ENCODE peak calls at places on chromosome X, in five cellular contexts. G is IMR-90, W is H9, M is keratinocyte, S is GM23248. K is an unnamed sample. For H3K4me1, the result is how much of the 10 kb centered on the place peaks cover.

GRCh38 chrX:41599507-41599906 is 89.3 kb upstream of the GPR34 start:
- DNase-seq in M (no peak), S (no peak), W (no peak), G (no peak), K (no peak)

GRCh38 chrX:153775631-153776595 is 4.9 kb upstream of the SRPK3 start:
- DNase-seq in S (no peak), G (no peak), M (no peak), W (no peak), K (no peak)

GRCh38 chrX:65528705-65529340 is 5.8 kb downstream of the LAS1L start:
- DNase-seq in S (peak), M (no peak), G (peak), W (peak), K (peak)

GRCh38 chrX:125090046-125090445 is 229.6 kb upstream of the TEX13C start:
- DNase-seq in G (no peak), W (no peak), S (no peak), M (no peak), K (no peak)

GRCh38 chrX:10602646-10603045 is 17.7 kb downstream of the MID1 start:
- DNase-seq in W (no peak), S (no peak), M (no peak), G (no peak), K (no peak)

GRCh38 chrX:30635630-30636029 is 17.6 kb upstream of the GK start:
- DNase-seq in M (no peak), W (no peak), G (peak), S (peak), K (peak)

GRCh38 chrX:69066966-69067525 is 98.2 kb downstream of the PJA1 start:
- DNase-seq in S (peak), M (no peak), G (peak), W (no peak), K (peak)

GRCh38 chrX:51292421-51292820 is 40.2 kb upstream of the NUDT10 start:
- DNase-seq in W (no peak), M (no peak), S (no peak), G (no peak), K (no peak)

GRCh38 chrX:143694881-143695280 is 25.7 kb downstream of the SPANXN2 start:
- DNase-seq in M (no peak), S (no peak), G (no peak), W (no peak), K (no peak)

GRCh38 chrX:66012094-66012534 is 27.8 kb downstream of the VSIG4 start:
- DNase-seq in S (no peak), G (no peak), W (no peak), M (no peak), K (no peak)

GRCh38 chrX:2547746-2548145 is 47.0 kb upstream of the DHRSX start:
- DNase-seq in M (no peak), S (no peak), G (no peak), W (no peak), K (no peak)

GRCh38 chrX:136209016-136209738 is 42.0 kb downstream of the MAP7D3 start:
- DNase-seq in M (no peak), G (peak), S (peak), W (peak), K (peak)

GRCh38 chrX:153959649-153960048 is 12.0 kb downstream of the HCFC1 start:
- DNase-seq in G (no peak), W (no peak), S (no peak), M (no peak), K (no peak)

GRCh38 chrX:153398275-153398960 is 2.7 kb downstream of the PNMA6E start:
- DNase-seq in G (no peak), M (no peak), S (no peak), W (no peak), K (no peak)

GRCh38 chrX:38973327-38973726 is 172.1 kb downstream of the MID1IP1 start:
- DNase-seq in S (peak), M (no peak), G (peak), W (no peak), K (peak)

GRCh38 chrX:102832661-102833060 is 104.4 kb upstream of the RAB40AL start:
- DNase-seq in S (peak), G (peak), W (peak), M (no peak), K (peak)

GRCh38 chrX:13376857-13377441 is 57.1 kb upstream of the ATXN3L start:
- DNase-seq in G (peak), M (peak), W (no peak), S (peak), K (peak)

GRCh38 chrX:39848900-39849299 is 248.9 kb downstream of the BCOR start:
- DNase-seq in M (no peak), G (peak), W (no peak), S (peak), K (peak)

GRCh38 chrX:136310411-136310810 is 9.6 kb downstream of the ADGRG4 start:
- DNase-seq in M (no peak), G (peak), W (no peak), S (peak), K (no peak)

DNA sequence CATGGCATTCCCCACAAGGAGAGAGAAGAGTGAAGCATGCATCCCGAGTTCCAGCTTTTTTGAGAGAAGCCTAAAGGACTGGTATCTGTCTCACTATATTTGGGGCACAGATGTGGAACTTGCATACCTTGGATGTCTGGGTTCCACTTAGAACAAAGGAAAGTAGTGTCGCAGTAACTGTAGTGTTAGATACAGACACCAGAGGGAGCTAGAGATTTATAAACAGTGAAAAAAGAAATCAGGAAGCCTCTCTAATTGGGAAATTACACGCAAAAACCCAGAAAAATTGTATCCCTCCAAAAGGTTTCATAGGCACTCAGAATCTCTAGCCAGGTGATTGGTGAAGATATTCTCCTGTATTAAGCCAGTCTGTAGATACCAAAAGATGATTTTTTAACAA is 34.4 kb downstream of the AGTR2 start:
- DNase-seq in M (no peak), W (no peak), G (no peak), S (peak), K (peak)
- H2AFZ ChIP-seq in M (no peak), W (no peak), G (no peak), S (peak), K (no peak)

DNA sequence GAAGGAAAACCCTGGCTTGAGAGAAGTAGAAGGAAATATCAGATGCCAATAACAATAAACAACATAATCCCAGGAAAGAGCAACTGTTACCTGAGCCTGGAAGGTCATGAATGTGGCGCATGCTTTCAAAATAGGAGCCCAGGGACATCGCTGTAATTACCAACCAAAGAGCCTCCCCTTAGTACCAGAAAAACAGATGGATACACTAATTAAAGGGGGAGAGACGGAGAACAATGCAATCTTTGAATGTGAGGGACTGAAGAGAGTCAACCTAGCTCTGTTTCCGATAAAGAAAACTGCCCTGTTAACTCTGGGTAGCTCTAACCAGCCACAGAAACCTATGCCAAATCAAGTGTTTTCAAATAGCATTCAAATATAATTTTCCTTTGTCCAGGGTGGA is 161.4 kb downstream of the ENOX2 start:
- DNase-seq in S (no peak), M (no peak), W (no peak), G (no peak), K (no peak)
- H3K4me1 ChIP-seq in S (under half), M (under half), W (under half), G (under half), K (under half)

DNA sequence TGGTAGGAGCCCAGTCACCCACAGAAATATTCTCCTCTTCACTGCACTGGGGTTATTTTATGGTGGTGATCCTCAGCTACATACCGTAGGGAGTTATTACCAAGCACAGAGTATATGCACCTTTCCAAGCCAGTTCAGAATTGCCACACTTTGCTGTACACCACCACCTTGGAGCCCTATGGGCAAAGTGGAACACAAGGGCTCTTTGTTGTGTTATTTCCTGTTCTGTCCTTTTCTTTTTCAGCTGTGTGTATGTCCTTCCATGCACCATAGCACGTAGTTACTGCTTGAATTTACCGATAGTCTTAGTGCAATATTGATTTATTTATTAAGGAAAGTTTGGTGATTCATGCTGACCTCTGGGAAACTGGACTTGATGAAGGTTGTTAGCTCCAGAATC is 8.3 kb downstream of the RNF128 start:
- DNase-seq in G (no peak), W (no peak), S (no peak), M (no peak), K (no peak)
- H2AFZ ChIP-seq in G (no peak), W (no peak), S (no peak), M (no peak), K (no peak)

GRCh38 chrX:24148118-24148517 is 1.4 kb upstream of the ZFX start:
- DNase-seq in M (no peak), S (no peak), W (no peak), G (peak), K (no peak)

GRCh38 chrX:24151513-24151912 is 2.0 kb downstream of the ZFX start:
- DNase-seq in W (no peak), S (peak), G (no peak), M (no peak), K (no peak)

GRCh38 chrX:24148535-24149345 is 789 bp upstream of the ZFX start:
- DNase-seq in M (no peak), S (peak), G (peak), W (no peak), K (peak)

GRCh38 chrX:24149346-24150050 is at the start of gene ZFX:
- DNase-seq in G (peak), M (no peak), S (peak), W (peak), K (peak)

GRCh38 chrX:24150051-24150790 is 692 bp downstream of the ZFX start:
- DNase-seq in S (peak), M (no peak), W (peak), G (peak), K (peak)
- H3K4me1 ChIP-seq in S (half or more), M (half or more), W (under half), G (under half), K (under half)